ENCODE peak calls at places on chromosomes 12 and 14, in five cellular contexts. P is right cardiac atrium, Y is keratinocyte, A is AG10803, Q is anterior cingulate cortex. W is an unnamed sample.

GRCh38 chr14:79356040-79356439 is 855.3 kb downstream of the DIO2 start:
- DNase-seq in Q (no peak), Y (no peak), P (no peak), A (no peak), W (no peak)

GRCh38 chr12:62632521-62632920 is 165.9 kb downstream of the MON2 start:
- DNase-seq in P (peak), Y (no peak), Q (no peak), A (peak), W (peak)

GRCh38 chr12:9741726-9742125 is 8.8 kb upstream of the CLECL1 start:
- DNase-seq in P (no peak), Y (no peak), A (no peak), Q (no peak), W (no peak)

GRCh38 chr12:87931764-87932163 is 97.4 kb downstream of the C12orf50 start:
- DNase-seq in Y (no peak), A (peak), Q (no peak), P (no peak), W (no peak)

GRCh38 chr12:10615532-10615931 is 2.1 kb upstream of the MAGOHB start:
- DNase-seq in Y (no peak), Q (no peak), A (no peak), P (no peak), W (no peak)

GRCh38 chr12:91109148-91109564 is 2.1 kb downstream of the LUM start:
- DNase-seq in Y (no peak), Q (no peak), P (peak), A (peak), W (peak)

GRCh38 chr14:35124127-35124526 is 1.8 kb downstream of the PRORP start:
- DNase-seq in Q (no peak), A (no peak), P (no peak), Y (no peak), W (no peak)

GRCh38 chr12:132807295-132808222 is 21.1 kb downstream of the GOLGA3 start:
- DNase-seq in A (no peak), Y (no peak), Q (no peak), P (peak), W (no peak)

GRCh38 chr12:100497105-100497795 is 23.6 kb downstream of the NR1H4 start:
- DNase-seq in P (no peak), A (no peak), Y (no peak), Q (no peak), W (no peak)

W was measured in heart left ventricle.